ENCODE peak calls at places on chromosomes 7 and 10, in four cellular contexts. R is IMR-90, S is mesendoderm, U is H9. Z is an unnamed sample.
A peak's percentile ranks its signal among the peaks of the same experiment; 100 is the strongest.

GRCh38 chr10:100607439-100607838 is 71.7 kb downstream of the HIF1AN start:
- DNase-seq in R (no peak), U (no peak), S (no peak), Z (no peak)

GRCh38 chr10:96906864-96907263 is 74.8 kb downstream of the LCOR start:
- DNase-seq in R (no peak), S (peak; percentile 24), U (no peak), Z (no peak)

GRCh38 chr10:115092555-115093285 is 445 bp upstream of the ATRNL1 start:
- DNase-seq in S (peak; percentile 83), U (peak; percentile 65), R (peak; percentile 27), Z (no peak)

GRCh38 chr7:81638216-81638615 is 131.6 kb downstream of the HGF start:
- DNase-seq in R (peak; percentile 87), S (no peak), U (no peak), Z (no peak)

GRCh38 chr10:101284171-101285092 is 55.2 kb upstream of the LBX1 start:
- DNase-seq in R (no peak), U (no peak), S (no peak), Z (no peak)

GRCh38 chr7:50943482-50943881 is 160.8 kb upstream of the GRB10 start:
- DNase-seq in R (no peak), U (no peak), S (no peak), Z (no peak)

GRCh38 chr7:98024075-98024474 is 34.1 kb upstream of the OCM2 start:
- DNase-seq in S (no peak), U (no peak), R (no peak), Z (no peak)

GRCh38 chr7:30351274-30351673 is 66.9 kb downstream of the ZNRF2 start:
- DNase-seq in U (no peak), R (no peak), S (no peak), Z (no peak)

GRCh38 chr10:110610308-110610774 is 33.8 kb upstream of the RBM20 start:
- DNase-seq in R (peak; percentile 49), U (peak; percentile 81), S (peak; percentile 99), Z (peak; percentile 96)

GRCh38 chr7:153590136-153590535 is 462.1 kb upstream of the DPP6 start:
- DNase-seq in S (peak; percentile 7), U (no peak), R (no peak), Z (no peak)

GRCh38 chr10:124048371-124049290 is 44.8 kb downstream of the CHST15 start:
- DNase-seq in R (no peak), U (no peak), S (no peak), Z (no peak)

GRCh38 chr10:74825371-74826141 is 844 bp upstream of the KAT6B start:
- DNase-seq in S (no peak), R (no peak), U (no peak), Z (no peak)

GRCh38 chr10:89518876-89519842 is 16.2 kb downstream of the SLC16A12 start:
- DNase-seq in U (no peak), S (no peak), R (peak; percentile 46), Z (no peak)

GRCh38 chr10:4459531-4459930 is 366.5 kb upstream of the AKR1E2 start:
- DNase-seq in R (peak; percentile 70), S (no peak), U (no peak), Z (no peak)

GRCh38 chr7:99953649-99954048 is 22.2 kb downstream of the AZGP1 start:
- DNase-seq in S (no peak), U (no peak), R (peak; percentile 2), Z (no peak)

GRCh38 chr10:6280291-6280690 is 77.6 kb downstream of the PFKFB3 start:
- DNase-seq in S (peak; percentile 89), R (no peak), U (no peak), Z (no peak)

GRCh38 chr10:49242604-49243003 is 54.4 kb upstream of the TMEM273 start:
- DNase-seq in R (no peak), S (no peak), U (no peak), Z (no peak)

GRCh38 chr10:51815723-51816122 is 116.3 kb upstream of the CSTF2T start:
- DNase-seq in S (no peak), R (no peak), U (no peak), Z (no peak)

GRCh38 chr10:9547921-9548904 is 1469.5 kb upstream of the CELF2 start:
- DNase-seq in R (no peak), U (no peak), S (no peak), Z (no peak)

GRCh38 chr7:27179503-27180430 is 5.3 kb downstream of the HOXA11 start:
- DNase-seq in U (peak; percentile 83), S (peak; percentile 83), R (peak; percentile 45), Z (peak; percentile 55)

GRCh38 chr7:126079151-126079550 is 1149.5 kb upstream of the POT1 start:
- DNase-seq in R (no peak), S (peak; percentile 11), U (no peak), Z (no peak)

GRCh38 chr7:156218544-156219306 is 406.5 kb upstream of the SHH start:
- DNase-seq in U (no peak), R (no peak), S (no peak), Z (no peak)

GRCh38 chr7:27032843-27033242 is 63.0 kb downstream of the HOXA1 start:
- DNase-seq in S (no peak), R (peak; percentile 13), U (no peak), Z (no peak)

GRCh38 chr7:85074-85945 is 107.1 kb upstream of the FAM20C start:
- DNase-seq in U (peak; percentile 25), R (peak; percentile 54), S (peak; percentile 58), Z (no peak)

GRCh38 chr7:23235688-23236280 is 10.8 kb upstream of the GPNMB start:
- DNase-seq in U (no peak), R (peak; percentile 35), S (no peak), Z (no peak)

GRCh38 chr10:48587101-48587500 is 17.8 kb downstream of the ARHGAP22 start:
- DNase-seq in U (no peak), R (no peak), S (peak; percentile 92), Z (no peak)

GRCh38 chr7:116653204-116653603 is 18.8 kb upstream of the MET start:
- DNase-seq in S (peak; percentile 40), R (peak; percentile 83), U (no peak), Z (peak; percentile 74)

GRCh38 chr10:48511855-48512191 is 93.0 kb downstream of the ARHGAP22 start:
- DNase-seq in U (peak; percentile 19), S (no peak), R (no peak), Z (no peak)

GRCh38 chr7:8197994-8198698 is 63.8 kb downstream of the ICA1 start:
- DNase-seq in S (no peak), U (no peak), R (no peak), Z (no peak)

GRCh38 chr7:144390481-144390880 is 13.0 kb downstream of the NOBOX start:
- DNase-seq in R (no peak), U (peak; percentile 13), S (no peak), Z (no peak)

GRCh38 chr7:113291058-113291457 is 172.7 kb upstream of the SMIM30 start:
- DNase-seq in R (no peak), S (no peak), U (no peak), Z (no peak)

GRCh38 chr10:32419615-32420014 is 26.3 kb upstream of the CCDC7 start:
- DNase-seq in U (no peak), R (peak; percentile 42), S (no peak), Z (no peak)

GRCh38 chr10:116690356-116691078 is 51.8 kb downstream of the HSPA12A start:
- DNase-seq in R (peak; percentile 28), S (peak; percentile 70), U (peak; percentile 55), Z (peak; percentile 34)

DNA sequence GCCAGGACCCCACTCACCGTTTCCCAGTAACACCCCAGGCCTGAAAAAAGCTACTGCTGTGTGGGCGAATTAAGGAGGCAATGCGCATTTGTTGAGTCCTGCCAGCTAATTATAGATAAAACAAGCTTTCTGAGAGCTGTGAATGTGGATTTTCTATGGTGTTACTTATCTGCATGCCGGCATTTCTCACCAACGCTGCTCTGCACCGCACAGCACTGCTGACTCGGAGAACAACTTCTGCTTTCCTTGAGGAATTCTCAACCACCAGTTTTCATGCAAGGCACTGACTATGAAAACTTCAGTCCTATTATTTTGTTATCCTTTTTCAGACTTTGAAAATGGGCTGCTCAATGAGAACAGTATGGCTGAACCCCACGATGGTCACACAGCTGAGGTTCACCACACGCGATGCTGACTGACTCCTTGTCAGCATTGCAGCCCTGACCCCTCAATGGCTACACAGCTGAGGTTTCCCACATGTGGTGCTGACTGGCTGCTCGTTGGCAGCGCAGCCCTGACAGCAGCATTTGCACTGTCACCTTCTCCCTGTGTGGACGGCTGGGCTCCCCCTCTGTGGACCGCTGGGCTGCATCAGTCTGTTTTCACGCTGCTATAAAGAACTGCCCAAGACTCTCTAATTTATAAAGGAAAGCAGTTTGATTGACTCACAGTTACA is 190.6 kb downstream of the DIP2C start:
- DNase-seq in S (peak; percentile 62), R (no peak), U (no peak), Z (no peak)
- H3K79me1 ChIP-seq in S (no peaks in the 10 kb centered on the region), R (peaks cover 97% of the 10 kb centered on the region), U (no peaks in the 10 kb centered on the region), Z (no peaks in the 10 kb centered on the region)

DNA sequence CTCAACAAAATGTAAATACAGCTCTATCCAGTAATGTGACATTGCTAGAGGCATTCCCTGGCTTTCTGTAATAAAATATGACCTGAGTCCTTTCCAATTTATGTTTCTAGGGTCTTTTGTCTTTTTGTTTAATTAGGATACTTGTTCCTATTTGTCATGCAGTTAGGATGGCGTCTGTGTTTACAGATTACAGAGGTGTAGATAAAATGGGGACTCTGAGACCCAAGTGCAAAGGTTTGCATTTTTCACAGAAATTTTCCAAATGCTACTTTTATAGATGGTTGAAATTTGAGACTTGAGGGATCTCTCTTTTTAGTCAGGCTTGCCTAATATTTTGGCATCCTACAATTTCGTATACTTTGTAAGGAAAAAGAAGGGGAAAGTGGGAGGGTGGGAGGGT is 332.4 kb downstream of the PTEN start:
- DNase-seq in U (no peak), S (no peak), R (no peak), Z (no peak)
- H3K79me1 ChIP-seq in U (no peaks in the 10 kb centered on the region), S (no peaks in the 10 kb centered on the region), R (no peaks in the 10 kb centered on the region), Z (no peaks in the 10 kb centered on the region)

GRCh38 chr7:47478926-47479791 is 102.8 kb downstream of the TNS3 start:
- DNase-seq in S (no peak), U (peak; percentile 33), R (no peak), Z (peak; percentile 76)
- H3K79me1 ChIP-seq in S (no peaks in the 10 kb centered on the region), U (no peaks in the 10 kb centered on the region), R (peaks cover 85% of the 10 kb centered on the region), Z (peaks cover 50% of the 10 kb centered on the region)

DNA sequence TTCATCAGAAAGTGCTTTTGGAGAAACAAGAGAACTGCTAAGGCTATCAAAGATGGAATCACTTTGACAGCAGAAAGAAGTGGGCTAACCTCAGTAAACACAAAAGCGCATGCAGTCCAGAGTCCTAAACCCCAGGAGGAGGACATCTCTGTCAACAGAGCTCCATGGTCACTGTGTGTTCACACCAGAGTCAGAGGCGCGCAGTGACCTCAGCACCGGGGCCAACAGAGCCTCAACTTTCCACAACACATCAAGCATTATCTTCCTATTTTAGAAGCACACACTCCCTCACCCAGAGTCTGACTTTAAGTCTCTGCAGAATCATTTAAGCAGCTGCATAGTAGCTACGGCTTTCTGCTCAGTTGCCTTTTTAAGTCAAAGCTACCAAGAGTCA is 195.3 kb downstream of the DIP2C start:
- DNase-seq in S (no peak), U (no peak), R (no peak), Z (no peak)
- H3K79me1 ChIP-seq in S (no peaks in the 10 kb centered on the region), U (no peaks in the 10 kb centered on the region), R (peaks cover 94% of the 10 kb centered on the region), Z (peaks cover 3% of the 10 kb centered on the region)

DNA sequence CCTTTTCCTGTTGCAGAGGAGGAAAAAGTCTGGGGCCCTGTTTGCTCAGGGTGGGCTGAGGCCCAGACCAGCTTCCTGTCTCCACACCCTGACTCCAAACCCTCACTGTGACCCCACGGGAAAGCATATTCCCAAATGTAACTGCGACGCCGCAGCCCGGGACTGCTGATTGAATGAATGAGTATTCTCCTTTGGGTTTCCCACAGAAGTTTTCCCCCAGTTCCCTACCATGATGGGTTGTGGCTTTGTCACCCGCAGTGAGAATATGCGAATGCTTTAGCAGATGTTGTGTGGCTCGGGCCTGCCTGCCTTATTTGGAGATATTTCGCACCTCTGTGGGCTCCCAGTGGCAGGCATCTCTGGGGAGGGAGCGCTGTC is 50.6 kb downstream of the MGMT start:
- DNase-seq in S (peak; percentile 40), R (no peak), U (no peak), Z (no peak)
- H3K79me1 ChIP-seq in S (no peaks in the 10 kb centered on the region), R (no peaks in the 10 kb centered on the region), U (no peaks in the 10 kb centered on the region), Z (no peaks in the 10 kb centered on the region)